ENCODE peak calls at places on chromosomes 12 and 14, in four cellular contexts. One of them, this sample, is unnamed.

GRCh38 chr14:77320238-77320935 is at the start of gene POMT2:
- DNase-seq in lower lobe of right lung: peak; percentile 95
- DNase-seq in left lung: peak; percentile 95
- DNase-seq in heart right ventricle: peak; percentile 95
- DNase-seq in this sample: peak; percentile 97

GRCh38 chr12:21773799-21774198 is 707 bp downstream of the KCNJ8 start:
- DNase-seq in heart right ventricle: no peak
- DNase-seq in lower lobe of right lung: no peak
- DNase-seq in left lung: no peak
- DNase-seq in this sample: no peak

GRCh38 chr14:103301512-103302197 is 32.4 kb upstream of the EIF5 start:
- DNase-seq in heart right ventricle: no peak
- DNase-seq in lower lobe of right lung: no peak
- DNase-seq in left lung: peak; percentile 21
- DNase-seq in this sample: peak; percentile 48

GRCh38 chr14:58668848-58669480 is 31.2 kb downstream of the DACT1 start:
- DNase-seq in heart right ventricle: no peak
- DNase-seq in left lung: no peak
- DNase-seq in lower lobe of right lung: no peak
- DNase-seq in this sample: no peak

GRCh38 chr12:8698132-8698829 is 490 bp downstream of the RIMKLB start:
- DNase-seq in left lung: peak; percentile 77
- DNase-seq in lower lobe of right lung: peak; percentile 81
- DNase-seq in heart right ventricle: peak; percentile 70
- DNase-seq in this sample: peak; percentile 74

GRCh38 chr14:55536208-55536708 is 43.7 kb upstream of the KTN1 start:
- DNase-seq in left lung: no peak
- DNase-seq in heart right ventricle: no peak
- DNase-seq in lower lobe of right lung: no peak
- DNase-seq in this sample: no peak

GRCh38 chr14:31122098-31122611 is 85.4 kb downstream of the HECTD1 start:
- DNase-seq in heart right ventricle: no peak
- DNase-seq in left lung: no peak
- DNase-seq in lower lobe of right lung: no peak
- DNase-seq in this sample: no peak

GRCh38 chr12:19287302-19287701 is 152.0 kb upstream of the AEBP2 start:
- DNase-seq in left lung: no peak
- DNase-seq in heart right ventricle: no peak
- DNase-seq in lower lobe of right lung: no peak
- DNase-seq in this sample: no peak

GRCh38 chr14:25400607-25401206 is 350.8 kb upstream of the STXBP6 start:
- DNase-seq in heart right ventricle: no peak
- DNase-seq in left lung: no peak
- DNase-seq in lower lobe of right lung: no peak
- DNase-seq in this sample: peak; percentile 64

GRCh38 chr12:20370001-20370381 is 1.7 kb downstream of the PDE3A start:
- DNase-seq in heart right ventricle: no peak
- DNase-seq in left lung: no peak
- DNase-seq in lower lobe of right lung: peak; percentile 41
- DNase-seq in this sample: peak; percentile 75

GRCh38 chr12:100956311-100956852 is 161.8 kb downstream of the ANO4 start:
- DNase-seq in heart right ventricle: no peak
- DNase-seq in lower lobe of right lung: no peak
- DNase-seq in left lung: no peak
- DNase-seq in this sample: no peak

GRCh38 chr14:65229431-65230286 is 127.3 kb upstream of the MAX start:
- DNase-seq in left lung: no peak
- DNase-seq in heart right ventricle: peak; percentile 49
- DNase-seq in lower lobe of right lung: peak; percentile 56
- DNase-seq in this sample: no peak

GRCh38 chr12:108750471-108751402 is 19.4 kb upstream of the CORO1C start:
- DNase-seq in left lung: no peak
- DNase-seq in heart right ventricle: no peak
- DNase-seq in lower lobe of right lung: no peak
- DNase-seq in this sample: no peak

GRCh38 chr14:55583942-55584468 is 4.0 kb downstream of the KTN1 start:
- DNase-seq in heart right ventricle: no peak
- DNase-seq in lower lobe of right lung: no peak
- DNase-seq in left lung: no peak
- DNase-seq in this sample: no peak

GRCh38 chr14:23284654-23285529 is 1.0 kb downstream of the HOMEZ start:
- DNase-seq in heart right ventricle: no peak
- DNase-seq in left lung: no peak
- DNase-seq in lower lobe of right lung: no peak
- DNase-seq in this sample: no peak

GRCh38 chr14:91354979-91355685 is 62.5 kb downstream of the CCDC88C start:
- DNase-seq in heart right ventricle: no peak
- DNase-seq in left lung: no peak
- DNase-seq in lower lobe of right lung: peak; percentile 23
- DNase-seq in this sample: no peak

GRCh38 chr14:78170203-78170602 is at the start of gene NRXN3:
- DNase-seq in heart right ventricle: no peak
- DNase-seq in lower lobe of right lung: no peak
- DNase-seq in left lung: no peak
- DNase-seq in this sample: no peak

GRCh38 chr14:53195949-53196348 is 42.8 kb upstream of the DDHD1 start:
- DNase-seq in left lung: no peak
- DNase-seq in lower lobe of right lung: no peak
- DNase-seq in heart right ventricle: no peak
- DNase-seq in this sample: no peak

GRCh38 chr14:60565211-60565610 is 56.3 kb downstream of the SIX6 start:
- DNase-seq in lower lobe of right lung: no peak
- DNase-seq in heart right ventricle: no peak
- DNase-seq in left lung: no peak
- DNase-seq in this sample: no peak

GRCh38 chr14:25887251-25887908 is 710.5 kb downstream of the NOVA1 start:
- DNase-seq in left lung: no peak
- DNase-seq in lower lobe of right lung: no peak
- DNase-seq in heart right ventricle: no peak
- DNase-seq in this sample: no peak

GRCh38 chr12:121793836-121794531 is 496 bp upstream of the RHOF start:
- DNase-seq in lower lobe of right lung: peak; percentile 96
- DNase-seq in heart right ventricle: peak; percentile 92
- DNase-seq in left lung: peak; percentile 94
- DNase-seq in this sample: peak; percentile 93

GRCh38 chr12:46364777-46365580 is 7.6 kb downstream of the SLC38A2 start:
- DNase-seq in heart right ventricle: no peak
- DNase-seq in left lung: no peak
- DNase-seq in lower lobe of right lung: no peak
- DNase-seq in this sample: no peak

GRCh38 chr14:24032727-24033418 is 18.9 kb upstream of the CARMIL3 start:
- DNase-seq in heart right ventricle: no peak
- DNase-seq in left lung: peak; percentile 34
- DNase-seq in lower lobe of right lung: no peak
- DNase-seq in this sample: peak; percentile 69

GRCh38 chr12:44117368-44117767 is 281.5 kb downstream of the TMEM117 start:
- DNase-seq in heart right ventricle: no peak
- DNase-seq in lower lobe of right lung: no peak
- DNase-seq in left lung: no peak
- DNase-seq in this sample: no peak

GRCh38 chr14:53215101-53215500 is 62.0 kb upstream of the DDHD1 start:
- DNase-seq in heart right ventricle: no peak
- DNase-seq in lower lobe of right lung: no peak
- DNase-seq in left lung: no peak
- DNase-seq in this sample: no peak

GRCh38 chr12:116818341-116818856 is 62.8 kb downstream of the HRK start:
- DNase-seq in left lung: no peak
- DNase-seq in heart right ventricle: peak; percentile 35
- DNase-seq in lower lobe of right lung: no peak
- DNase-seq in this sample: peak; percentile 33

GRCh38 chr12:94225924-94226630 is 77.7 kb downstream of the PLXNC1 start:
- DNase-seq in heart right ventricle: no peak
- DNase-seq in lower lobe of right lung: no peak
- DNase-seq in left lung: no peak
- DNase-seq in this sample: no peak

GRCh38 chr12:54719691-54720090 is 71.5 kb upstream of the DCD start:
- DNase-seq in left lung: no peak
- DNase-seq in heart right ventricle: no peak
- DNase-seq in lower lobe of right lung: no peak
- DNase-seq in this sample: no peak

GRCh38 chr12:2794261-2794735 is 472 bp upstream of the FKBP4 start:
- DNase-seq in heart right ventricle: no peak
- DNase-seq in left lung: no peak
- DNase-seq in lower lobe of right lung: peak; percentile 54
- DNase-seq in this sample: no peak

GRCh38 chr12:68591716-68592437 is 18.8 kb upstream of the RAP1B start:
- DNase-seq in lower lobe of right lung: no peak
- DNase-seq in heart right ventricle: no peak
- DNase-seq in left lung: no peak
- DNase-seq in this sample: no peak

GRCh38 chr12:132273992-132274334 is 55.4 kb downstream of the GALNT9 start:
- DNase-seq in heart right ventricle: peak; percentile 1
- DNase-seq in left lung: no peak
- DNase-seq in lower lobe of right lung: peak; percentile 40
- DNase-seq in this sample: no peak

GRCh38 chr12:125145196-125145595 is 80.0 kb downstream of the AACS start:
- DNase-seq in heart right ventricle: no peak
- DNase-seq in left lung: no peak
- DNase-seq in lower lobe of right lung: no peak
- DNase-seq in this sample: no peak

GRCh38 chr12:124110372-124110883 is 137.4 kb downstream of the ZNF664 start:
- DNase-seq in lower lobe of right lung: no peak
- DNase-seq in heart right ventricle: no peak
- DNase-seq in left lung: no peak
- DNase-seq in this sample: no peak

GRCh38 chr12:77325505-77325904 is 260.1 kb upstream of the E2F7 start:
- DNase-seq in heart right ventricle: peak; percentile 23
- DNase-seq in left lung: no peak
- DNase-seq in lower lobe of right lung: no peak
- DNase-seq in this sample: no peak
- H3K4me3 ChIP-seq in heart right ventricle: peak overlapping the region; percentile 86
- H3K4me3 ChIP-seq in left lung: peak overlapping the region; percentile 50
- H3K4me3 ChIP-seq in lower lobe of right lung: peak overlapping the region; percentile 61
- H3K4me3 ChIP-seq in this sample: peak overlapping the region; percentile 57

DNA sequence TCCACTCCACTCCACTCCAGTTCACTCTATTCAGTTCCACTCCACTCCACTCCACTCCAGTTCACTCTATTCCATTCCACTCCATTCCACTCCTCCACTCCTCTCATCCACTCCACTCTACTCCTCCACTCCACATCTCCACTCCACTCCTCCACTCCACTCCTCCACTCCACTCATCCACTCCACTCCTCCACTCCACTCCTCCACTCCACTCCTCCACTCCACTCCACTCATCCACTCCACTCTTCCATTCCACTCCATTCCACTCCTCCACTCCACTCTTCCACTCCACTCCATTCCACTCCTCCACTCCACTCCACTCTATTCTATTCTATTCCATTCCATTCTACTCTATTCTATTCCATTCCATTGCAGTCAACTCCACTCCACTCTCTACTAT is 9.8 kb downstream of the SERPINA5 start:
- DNase-seq in heart right ventricle: no peak
- DNase-seq in lower lobe of right lung: no peak
- DNase-seq in left lung: no peak
- DNase-seq in this sample: no peak
- TF ChIP-seq CTCF in heart right ventricle: no peak
- TF ChIP-seq CTCF in lower lobe of right lung: no peak
- TF ChIP-seq CTCF in left lung: no peak
- TF ChIP-seq CTCF in this sample: no peak

GRCh38 chr12:50718760-50719159 is 45.1 kb upstream of the ATF1 start:
- DNase-seq in heart right ventricle: no peak
- DNase-seq in left lung: no peak
- DNase-seq in lower lobe of right lung: no peak
- DNase-seq in this sample: no peak
- H3K36me3 ChIP-seq in heart right ventricle: no peaks in the 10 kb centered on the region
- H3K36me3 ChIP-seq in left lung: no peaks in the 10 kb centered on the region
- H3K36me3 ChIP-seq in lower lobe of right lung: peaks cover 98% of the 10 kb centered on the region
- H3K36me3 ChIP-seq in this sample: peaks cover 41% of the 10 kb centered on the region

GRCh38 chr12:47812797-47813490 is 6.8 kb downstream of the HDAC7 start:
- DNase-seq in left lung: peak; percentile 94
- DNase-seq in heart right ventricle: peak; percentile 90
- DNase-seq in lower lobe of right lung: peak; percentile 92
- DNase-seq in this sample: peak; percentile 98

GRCh38 chr12:47808574-47809380 is 10.9 kb downstream of the HDAC7 start:
- DNase-seq in left lung: peak; percentile 58
- DNase-seq in heart right ventricle: peak; percentile 24
- DNase-seq in lower lobe of right lung: no peak
- DNase-seq in this sample: no peak

GRCh38 chr12:47811581-47812484 is 7.9 kb downstream of the HDAC7 start:
- DNase-seq in heart right ventricle: peak; percentile 66
- DNase-seq in left lung: no peak
- DNase-seq in lower lobe of right lung: no peak
- DNase-seq in this sample: peak; percentile 91

GRCh38 chr12:47813491-47814196 is 6.1 kb downstream of the HDAC7 start:
- DNase-seq in heart right ventricle: no peak
- DNase-seq in left lung: no peak
- DNase-seq in lower lobe of right lung: no peak
- DNase-seq in this sample: no peak

GRCh38 chr12:47811070-47811391 is 8.7 kb downstream of the HDAC7 start:
- DNase-seq in lower lobe of right lung: no peak
- DNase-seq in left lung: no peak
- DNase-seq in heart right ventricle: peak; percentile 6
- DNase-seq in this sample: no peak
- H3K4me3 ChIP-seq in lower lobe of right lung: no peak overlapping the region
- H3K4me3 ChIP-seq in left lung: no peak overlapping the region
- H3K4me3 ChIP-seq in heart right ventricle: no peak overlapping the region
- H3K4me3 ChIP-seq in this sample: no peak overlapping the region

GRCh38 chr12:75177997-75178396 is 31.6 kb downstream of the KCNC2 start:
- DNase-seq in lower lobe of right lung: no peak
- DNase-seq in heart right ventricle: no peak
- DNase-seq in left lung: no peak
- DNase-seq in this sample: no peak

GRCh38 chr12:75183967-75184366 is 25.7 kb downstream of the KCNC2 start:
- DNase-seq in lower lobe of right lung: no peak
- DNase-seq in left lung: no peak
- DNase-seq in heart right ventricle: no peak
- DNase-seq in this sample: no peak
- TF ChIP-seq CTCF in lower lobe of right lung: no peak
- TF ChIP-seq CTCF in left lung: no peak
- TF ChIP-seq CTCF in heart right ventricle: no peak
- TF ChIP-seq CTCF in this sample: no peak

This sample was measured in tibial artery.